ENCODE peak calls at places on chromosomes 11 and 22, in four cellular contexts. S is fibroblast of lung, N is lower lobe of right lung, I is A673. Y is an unnamed sample.

GRCh38 chr22:41478891-41479521 is 10.1 kb downstream of the ACO2 start:
- DNase-seq in N (peak), S (peak), I (no peak), Y (peak)

GRCh38 chr22:44366372-44367310 is 53.9 kb upstream of the SHISAL1 start:
- DNase-seq in S (no peak), N (peak), I (no peak), Y (peak)

GRCh38 chr11:17163296-17163695 is 44.5 kb downstream of the PIK3C2A start:
- DNase-seq in S (no peak), I (no peak), N (no peak), Y (no peak)

GRCh38 chr11:122659676-122660571 is 4.4 kb downstream of the UBASH3B start:
- DNase-seq in S (no peak), I (no peak), N (no peak), Y (no peak)

GRCh38 chr11:104120493-104121200 is 43.3 kb downstream of the PDGFD start:
- DNase-seq in S (no peak), N (no peak), I (peak), Y (no peak)

GRCh38 chr22:28462041-28462440 is 217.6 kb downstream of the TTC28 start:
- DNase-seq in S (no peak), I (no peak), N (no peak), Y (no peak)

GRCh38 chr11:31687256-31687655 is 123.9 kb downstream of the PAX6 start:
- DNase-seq in N (no peak), I (no peak), S (peak), Y (no peak)

GRCh38 chr11:130592056-130592455 is 143.6 kb downstream of the ADAMTS15 start:
- DNase-seq in S (peak), I (no peak), N (no peak), Y (no peak)

GRCh38 chr11:35289821-35290220 is 129.5 kb downstream of the SLC1A2 start:
- DNase-seq in I (peak), N (no peak), S (peak), Y (no peak)

GRCh38 chr22:49971232-49972162 is 10.9 kb downstream of the PIM3 start:
- DNase-seq in S (peak), I (no peak), N (peak), Y (peak)

GRCh38 chr11:120385110-120385509 is 48.9 kb downstream of the ARHGEF12 start:
- DNase-seq in I (no peak), S (peak), N (no peak), Y (no peak)

GRCh38 chr11:35011389-35011788 is 95.0 kb downstream of the PDHX start:
- DNase-seq in I (no peak), S (peak), N (no peak), Y (no peak)

GRCh38 chr11:72730706-72731105 is 21.5 kb downstream of the ARAP1 start:
- DNase-seq in I (no peak), S (no peak), N (no peak), Y (no peak)

GRCh38 chr22:38398609-38399401 is 56.2 kb downstream of the KCNJ4 start:
- DNase-seq in N (peak), S (peak), I (peak), Y (peak)

GRCh38 chr22:22392131-22392530 is 116.4 kb downstream of the ZNF280B start:
- DNase-seq in N (no peak), I (no peak), S (no peak), Y (no peak)

GRCh38 chr22:48478529-48479265 is 1349.0 kb downstream of the BRD1 start:
- DNase-seq in I (no peak), N (peak), S (no peak), Y (peak)

GRCh38 chr11:126400019-126400962 is 44.8 kb downstream of the ST3GAL4 start:
- DNase-seq in S (no peak), N (no peak), I (no peak), Y (no peak)

GRCh38 chr11:130478881-130479280 is 30.4 kb downstream of the ADAMTS15 start:
- DNase-seq in S (peak), I (no peak), N (no peak), Y (no peak)

GRCh38 chr11:130677486-130678153 is 229.2 kb downstream of the ADAMTS15 start:
- DNase-seq in S (peak), I (peak), N (no peak), Y (no peak)

GRCh38 chr11:66235141-66235540 is 33.3 kb upstream of the RAB1B start:
- DNase-seq in N (no peak), I (no peak), S (no peak), Y (no peak)

GRCh38 chr22:17844150-17844549 is 69.9 kb upstream of the BID start:
- DNase-seq in N (no peak), S (no peak), I (no peak), Y (no peak)

GRCh38 chr22:47275479-47276218 is 513.2 kb downstream of the TBC1D22A start:
- DNase-seq in I (no peak), S (peak), N (no peak), Y (no peak)

GRCh38 chr22:31075961-31076360 is 5.2 kb upstream of the SMTN start:
- DNase-seq in N (peak), I (no peak), S (no peak), Y (peak)

GRCh38 chr22:25013634-25014033 is 61.1 kb downstream of the KIAA1671 start:
- DNase-seq in N (no peak), I (no peak), S (no peak), Y (no peak)

GRCh38 chr11:119720311-119720710 is 8.7 kb downstream of the NECTIN1 start:
- DNase-seq in I (no peak), S (no peak), N (no peak), Y (no peak)

GRCh38 chr11:2137202-2138071 is 1.8 kb downstream of the IGF2 start:
- DNase-seq in S (peak), I (no peak), N (peak), Y (no peak)

GRCh38 chr22:21807545-21807944 is 59.9 kb downstream of the MAPK1 start:
- DNase-seq in I (no peak), S (no peak), N (no peak), Y (no peak)

GRCh38 chr11:48210052-48210451 is 6.6 kb upstream of the OR4B1 start:
- DNase-seq in S (no peak), I (peak), N (no peak), Y (no peak)

GRCh38 chr11:107043242-107043991 is 25.1 kb upstream of the GUCY1A2 start:
- DNase-seq in I (no peak), N (no peak), S (peak), Y (no peak)

GRCh38 chr11:14029971-14030531 is 67.5 kb downstream of the SPON1 start:
- DNase-seq in S (peak), I (no peak), N (peak), Y (peak)

GRCh38 chr22:29129644-29130201 is 56.9 kb downstream of the KREMEN1 start:
- DNase-seq in N (no peak), S (no peak), I (no peak), Y (no peak)

GRCh38 chr11:115670538-115671200 is 166.5 kb upstream of the CADM1 start:
- DNase-seq in I (no peak), N (no peak), S (no peak), Y (no peak)

GRCh38 chr22:22369962-22370265 is 125.3 kb downstream of the VPREB1 start:
- DNase-seq in I (no peak), S (no peak), N (no peak), Y (no peak)

GRCh38 chr22:20583471-20583922 is 76.1 kb downstream of the MED15 start:
- DNase-seq in N (peak), S (no peak), I (no peak), Y (no peak)

GRCh38 chr11:121119444-121119843 is 18.4 kb downstream of the TECTA start:
- DNase-seq in N (no peak), I (peak), S (no peak), Y (no peak)

GRCh38 chr11:111299111-111300026 is 1.0 kb downstream of the POU2AF3 start:
- DNase-seq in S (peak), N (peak), I (peak), Y (peak)

GRCh38 chr11:36509265-36509664 is 807 bp downstream of the TRAF6 start:
- DNase-seq in N (no peak), I (peak), S (peak), Y (no peak)

GRCh38 chr22:33812578-33812977 is 107.7 kb downstream of the LARGE1 start:
- DNase-seq in I (no peak), S (no peak), N (no peak), Y (no peak)

GRCh38 chr11:34468209-34468841 is 29.6 kb downstream of the CAT start:
- DNase-seq in I (peak), S (no peak), N (no peak), Y (no peak)

GRCh38 chr11:2806351-2807058 is 79.1 kb downstream of the CDKN1C start:
- DNase-seq in N (peak), I (no peak), S (no peak), Y (peak)

GRCh38 chr11:118212781-118213565 is 11.8 kb downstream of the JAML start:
- DNase-seq in S (no peak), I (no peak), N (no peak), Y (no peak)
- H3K27ac ChIP-seq in S (no peak), I (no peak), N (peak), Y (peak)

GRCh38 chr11:63680842-63681207 is 475 bp upstream of the RTN3 start:
- DNase-seq in N (no peak), I (no peak), S (peak), Y (no peak)

GRCh38 chr11:63682045-63682915 is 980 bp downstream of the RTN3 start:
- DNase-seq in S (no peak), I (peak), N (peak), Y (no peak)

GRCh38 chr11:63686912-63687311 is 5.6 kb downstream of the RTN3 start:
- DNase-seq in I (peak), N (no peak), S (no peak), Y (no peak)

GRCh38 chr11:63681208-63682044 is at the start of gene RTN3:
- DNase-seq in S (peak), I (peak), N (peak), Y (peak)

DNA sequence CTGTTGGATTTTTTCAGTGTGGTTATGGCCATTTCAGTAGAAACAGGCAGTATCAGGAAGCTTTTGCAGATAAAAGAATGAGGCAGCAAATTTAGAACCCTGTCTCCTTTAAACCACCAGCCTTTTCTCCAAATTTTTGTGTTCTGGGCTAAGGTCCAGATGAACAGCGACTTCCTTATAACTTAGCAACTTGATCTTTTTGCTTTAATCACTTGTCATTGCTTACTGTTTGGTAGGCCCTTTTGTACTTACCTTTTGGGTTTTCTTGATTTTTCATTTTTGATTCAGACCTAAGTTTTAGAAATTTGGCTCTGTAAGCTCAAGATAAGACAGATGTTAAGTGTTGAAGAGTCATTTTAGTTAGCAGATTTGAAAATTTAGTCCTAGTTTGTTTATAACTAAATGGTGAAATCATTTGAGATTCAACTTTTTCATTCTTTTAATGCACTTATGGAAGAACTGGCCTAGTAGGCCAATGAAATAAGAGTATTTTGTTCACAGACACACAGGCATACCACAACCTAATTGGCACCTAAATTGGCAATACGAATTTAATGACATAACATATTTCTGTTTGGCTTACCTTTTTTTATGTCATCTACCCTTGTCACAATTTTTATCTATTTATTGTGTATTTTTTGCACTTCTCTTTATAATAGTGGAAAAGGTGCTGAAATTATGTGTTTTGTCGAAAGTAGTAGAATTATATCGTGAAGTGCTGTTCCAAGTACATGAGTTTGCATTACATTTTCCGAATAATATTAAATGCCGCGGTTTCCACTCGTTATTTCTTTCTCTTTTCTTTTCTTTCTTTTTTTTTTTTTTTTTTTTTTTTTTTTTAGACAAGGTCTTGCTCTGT is 2.1 kb downstream of the RTN3 start:
- DNase-seq in S (peak), N (no peak), I (peak), Y (no peak)
- H3K27ac ChIP-seq in S (no peak), N (peak), I (peak), Y (peak)

DNA sequence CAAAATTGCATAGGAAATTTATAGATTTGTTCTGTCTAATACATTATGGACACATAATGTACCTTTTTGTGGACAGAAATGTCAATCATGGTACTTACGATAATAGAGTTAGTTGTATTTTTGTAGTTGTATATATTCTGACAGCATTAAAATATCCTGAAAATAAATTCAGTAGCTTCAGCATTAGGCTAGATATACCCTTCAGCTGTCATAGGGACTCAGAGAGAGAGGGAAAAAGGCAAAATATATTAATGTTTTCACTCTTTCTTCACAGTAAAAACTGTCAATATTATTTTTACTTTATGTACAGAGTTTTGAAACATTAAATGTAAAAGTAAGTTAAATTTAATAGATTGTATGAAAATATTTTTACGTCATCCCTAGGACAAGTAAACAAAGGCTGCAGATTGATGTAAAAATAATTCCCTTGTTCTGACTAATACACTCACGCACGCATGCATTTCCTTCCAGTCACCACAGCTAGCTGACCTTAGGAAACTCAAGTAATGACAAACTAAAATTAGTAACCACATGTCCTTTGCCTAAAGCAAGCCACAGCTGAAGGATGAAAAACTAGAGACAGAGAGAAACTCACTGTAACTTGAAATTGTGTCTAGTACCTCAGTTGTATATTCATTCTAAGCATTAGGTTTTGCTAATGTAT is 104.7 kb upstream of the CARD18 start:
- DNase-seq in N (no peak), S (peak), I (peak), Y (no peak)
- H3K27ac ChIP-seq in N (no peak), S (peak), I (no peak), Y (no peak)

DNA sequence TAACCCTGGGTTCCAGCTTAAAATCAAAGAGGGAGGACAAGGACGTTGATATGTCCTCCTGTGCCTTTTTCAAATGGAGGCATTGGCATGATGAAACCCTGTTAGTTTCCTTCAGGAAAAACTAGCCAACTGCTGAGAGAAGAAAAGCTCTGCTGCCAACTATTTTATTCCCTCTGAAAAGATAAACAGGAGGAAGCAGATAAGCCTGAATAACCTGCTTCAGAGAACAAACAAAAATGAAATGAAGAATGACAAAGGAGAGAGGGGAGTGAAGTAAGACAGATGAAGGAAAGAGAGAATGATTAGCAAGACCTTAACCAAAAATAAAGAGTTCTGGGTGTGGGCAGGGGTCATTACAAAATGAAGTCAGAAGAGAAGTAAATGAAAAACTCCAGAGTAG is 332.1 kb downstream of the LUZP2 start:
- DNase-seq in N (no peak), I (no peak), S (no peak), Y (no peak)
- H3K27ac ChIP-seq in N (no peak), I (no peak), S (no peak), Y (no peak)

GRCh38 chr11:1012291-1012690 is 24.2 kb downstream of the MUC6 start:
- DNase-seq in S (no peak), N (no peak), I (no peak), Y (no peak)
- H3K27ac ChIP-seq in S (no peak), N (no peak), I (no peak), Y (no peak)

GRCh38 chr11:94664336-94664735 is 97.2 kb downstream of the PIWIL4 start:
- DNase-seq in I (no peak), N (no peak), S (no peak), Y (no peak)

GRCh38 chr11:94668240-94668793 is 99.8 kb upstream of the AMOTL1 start:
- DNase-seq in I (no peak), N (no peak), S (no peak), Y (no peak)

GRCh38 chr11:94665116-94665659 is 98.0 kb downstream of the PIWIL4 start:
- DNase-seq in I (no peak), N (no peak), S (no peak), Y (no peak)

GRCh38 chr11:94669032-94669431 is 99.1 kb upstream of the AMOTL1 start:
- DNase-seq in I (no peak), N (no peak), S (no peak), Y (no peak)

DNA sequence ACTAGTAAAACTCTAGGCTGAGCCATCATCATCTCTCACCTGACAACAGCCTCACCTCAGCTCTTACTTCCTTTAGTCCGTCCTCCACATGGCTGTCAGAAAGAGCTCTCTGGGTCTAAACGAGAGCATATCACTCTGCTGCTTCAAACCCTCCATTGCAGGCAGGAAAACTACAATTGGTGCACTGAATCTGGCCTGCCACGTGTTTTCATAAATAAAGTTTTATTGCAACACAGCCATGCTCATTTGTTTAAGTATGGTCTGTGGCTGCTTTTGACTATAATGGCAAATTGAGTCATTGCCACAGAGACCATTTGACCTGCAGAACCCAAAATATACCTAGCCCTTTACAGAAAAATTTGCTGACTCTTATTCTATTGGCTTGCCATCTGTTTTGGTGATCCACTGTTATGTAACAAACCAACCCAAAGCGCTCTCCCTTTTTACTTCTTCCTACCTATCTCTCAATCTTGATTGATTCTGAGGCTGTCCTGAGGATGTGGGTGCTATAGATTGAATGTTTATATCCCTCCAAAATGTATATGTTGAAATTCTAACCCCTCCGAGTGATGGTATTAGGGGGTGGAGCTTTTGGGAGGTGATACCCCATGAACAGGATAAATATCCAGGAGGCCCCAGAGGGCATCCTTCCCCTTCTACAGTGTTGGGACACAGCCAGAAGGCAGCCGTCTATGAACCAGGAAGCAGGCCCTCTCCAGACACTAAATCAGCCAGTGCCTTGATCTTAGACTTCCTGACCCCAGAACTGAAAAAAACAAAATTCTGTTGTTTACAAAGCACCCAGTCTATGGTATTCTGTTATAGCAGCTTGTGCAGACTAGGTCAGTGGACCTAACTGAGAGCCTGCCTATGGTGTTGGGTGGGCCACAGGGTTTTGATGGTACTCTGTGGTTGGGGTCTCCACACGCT is 99.9 kb downstream of the PIWIL4 start:
- DNase-seq in N (no peak), S (no peak), I (no peak), Y (no peak)
- H3K27ac ChIP-seq in N (no peak), S (no peak), I (no peak), Y (no peak)

DNA sequence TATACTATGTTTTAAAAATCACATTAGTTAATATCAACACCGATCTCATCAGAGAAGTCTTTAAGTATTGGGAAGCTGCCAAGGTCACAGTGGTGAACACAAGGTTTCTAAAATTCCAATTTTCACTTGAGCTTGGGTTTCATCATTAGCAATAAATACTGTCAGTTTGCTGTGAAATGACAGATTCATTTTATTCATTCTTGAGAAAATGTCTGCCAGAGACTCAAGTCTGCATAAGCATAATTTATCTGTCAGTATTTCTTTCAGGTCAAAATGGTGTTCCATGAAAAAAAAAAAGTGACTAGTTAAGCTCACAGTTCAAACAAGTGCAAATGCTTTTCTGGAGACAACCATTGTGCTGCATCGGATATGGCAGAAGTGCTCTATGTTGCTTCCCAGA is 8.1 kb upstream of the GDPD5 start:
- DNase-seq in S (no peak), N (no peak), I (no peak), Y (no peak)
- H3K27ac ChIP-seq in S (no peak), N (no peak), I (no peak), Y (no peak)

Y was measured in left lung.